ENCODE peak calls at places on chromosomes 1 and 21, in eight cellular contexts. One of them, this sample, is unnamed.

GRCh38 chr1:207754942-207755689 is 3.3 kb downstream of the CD46 start:
- DNase-seq in tibial artery: no peak
- DNase-seq in mucosa of descending colon: no peak
- DNase-seq in Peyer's patch: no peak
- DNase-seq in lower leg skin: no peak
- DNase-seq in foreskin fibroblast: no peak
- DNase-seq in OCI-LY7: no peak
- DNase-seq in thyroid gland: peak
- DNase-seq in this sample: no peak

GRCh38 chr1:204503122-204503912 is 8.7 kb upstream of the PIK3C2B start:
- DNase-seq in tibial artery: no peak
- DNase-seq in OCI-LY7: peak
- DNase-seq in foreskin fibroblast: peak
- DNase-seq in lower leg skin: no peak
- DNase-seq in thyroid gland: no peak
- DNase-seq in mucosa of descending colon: no peak
- DNase-seq in Peyer's patch: no peak
- DNase-seq in this sample: no peak

GRCh38 chr1:167488786-167489185 is 29.5 kb downstream of the CD247 start:
- DNase-seq in tibial artery: no peak
- DNase-seq in lower leg skin: peak
- DNase-seq in OCI-LY7: no peak
- DNase-seq in foreskin fibroblast: no peak
- DNase-seq in Peyer's patch: no peak
- DNase-seq in thyroid gland: peak
- DNase-seq in mucosa of descending colon: no peak
- DNase-seq in this sample: no peak

GRCh38 chr1:173248247-173248940 is 41.3 kb upstream of the TNFSF4 start:
- DNase-seq in OCI-LY7: no peak
- DNase-seq in foreskin fibroblast: no peak
- DNase-seq in mucosa of descending colon: no peak
- DNase-seq in tibial artery: no peak
- DNase-seq in thyroid gland: no peak
- DNase-seq in lower leg skin: no peak
- DNase-seq in Peyer's patch: no peak
- DNase-seq in this sample: no peak

GRCh38 chr1:151472852-151473731 is 13.8 kb upstream of the POGZ start:
- DNase-seq in Peyer's patch: peak
- DNase-seq in tibial artery: peak
- DNase-seq in foreskin fibroblast: peak
- DNase-seq in thyroid gland: peak
- DNase-seq in mucosa of descending colon: peak
- DNase-seq in lower leg skin: peak
- DNase-seq in OCI-LY7: no peak
- DNase-seq in this sample: peak

GRCh38 chr1:152348447-152348846 is 11.4 kb downstream of the FLG2 start:
- DNase-seq in foreskin fibroblast: no peak
- DNase-seq in Peyer's patch: no peak
- DNase-seq in mucosa of descending colon: no peak
- DNase-seq in thyroid gland: no peak
- DNase-seq in tibial artery: no peak
- DNase-seq in OCI-LY7: peak
- DNase-seq in lower leg skin: no peak
- DNase-seq in this sample: no peak

GRCh38 chr1:63920154-63921117 is 146.6 kb downstream of the ROR1 start:
- DNase-seq in thyroid gland: no peak
- DNase-seq in Peyer's patch: no peak
- DNase-seq in mucosa of descending colon: no peak
- DNase-seq in lower leg skin: no peak
- DNase-seq in OCI-LY7: no peak
- DNase-seq in foreskin fibroblast: peak
- DNase-seq in tibial artery: no peak
- DNase-seq in this sample: no peak

GRCh38 chr1:243713470-243714186 is 136.4 kb downstream of the AKT3 start:
- DNase-seq in mucosa of descending colon: no peak
- DNase-seq in OCI-LY7: no peak
- DNase-seq in Peyer's patch: no peak
- DNase-seq in foreskin fibroblast: peak
- DNase-seq in lower leg skin: no peak
- DNase-seq in thyroid gland: no peak
- DNase-seq in tibial artery: no peak
- DNase-seq in this sample: peak

GRCh38 chr1:221510793-221511503 is 230.9 kb downstream of the DUSP10 start:
- DNase-seq in lower leg skin: no peak
- DNase-seq in OCI-LY7: no peak
- DNase-seq in foreskin fibroblast: no peak
- DNase-seq in mucosa of descending colon: no peak
- DNase-seq in tibial artery: no peak
- DNase-seq in thyroid gland: no peak
- DNase-seq in Peyer's patch: no peak
- DNase-seq in this sample: no peak

GRCh38 chr1:37458551-37458950 is 15.8 kb upstream of the ZC3H12A start:
- DNase-seq in lower leg skin: no peak
- DNase-seq in mucosa of descending colon: no peak
- DNase-seq in foreskin fibroblast: no peak
- DNase-seq in Peyer's patch: no peak
- DNase-seq in OCI-LY7: peak
- DNase-seq in thyroid gland: no peak
- DNase-seq in tibial artery: no peak
- DNase-seq in this sample: no peak

GRCh38 chr1:227544067-227544655 is 19.2 kb upstream of the ZNF678 start:
- DNase-seq in Peyer's patch: no peak
- DNase-seq in tibial artery: no peak
- DNase-seq in OCI-LY7: no peak
- DNase-seq in lower leg skin: no peak
- DNase-seq in mucosa of descending colon: peak
- DNase-seq in thyroid gland: no peak
- DNase-seq in foreskin fibroblast: no peak
- DNase-seq in this sample: no peak

GRCh38 chr1:33410091-33410701 is 20.7 kb downstream of the PHC2 start:
- DNase-seq in mucosa of descending colon: no peak
- DNase-seq in Peyer's patch: no peak
- DNase-seq in thyroid gland: no peak
- DNase-seq in foreskin fibroblast: peak
- DNase-seq in tibial artery: peak
- DNase-seq in lower leg skin: no peak
- DNase-seq in OCI-LY7: no peak
- DNase-seq in this sample: no peak

GRCh38 chr1:33045246-33045645 is 8.6 kb upstream of the AK2 start:
- DNase-seq in Peyer's patch: peak
- DNase-seq in OCI-LY7: no peak
- DNase-seq in mucosa of descending colon: peak
- DNase-seq in lower leg skin: no peak
- DNase-seq in foreskin fibroblast: no peak
- DNase-seq in thyroid gland: no peak
- DNase-seq in tibial artery: no peak
- DNase-seq in this sample: no peak

GRCh38 chr1:78586572-78586971 is 33.7 kb upstream of the IFI44L start:
- DNase-seq in foreskin fibroblast: peak
- DNase-seq in mucosa of descending colon: no peak
- DNase-seq in OCI-LY7: no peak
- DNase-seq in lower leg skin: no peak
- DNase-seq in tibial artery: no peak
- DNase-seq in thyroid gland: no peak
- DNase-seq in Peyer's patch: no peak
- DNase-seq in this sample: no peak

GRCh38 chr21:31374430-31374829 is 30.4 kb upstream of the TIAM1 start:
- DNase-seq in thyroid gland: no peak
- DNase-seq in mucosa of descending colon: no peak
- DNase-seq in tibial artery: no peak
- DNase-seq in OCI-LY7: no peak
- DNase-seq in lower leg skin: no peak
- DNase-seq in Peyer's patch: no peak
- DNase-seq in foreskin fibroblast: no peak
- DNase-seq in this sample: no peak

GRCh38 chr1:10864776-10865175 is 68.3 kb upstream of the CASZ1 start:
- DNase-seq in OCI-LY7: no peak
- DNase-seq in tibial artery: no peak
- DNase-seq in Peyer's patch: no peak
- DNase-seq in thyroid gland: no peak
- DNase-seq in lower leg skin: no peak
- DNase-seq in mucosa of descending colon: peak
- DNase-seq in foreskin fibroblast: no peak
- DNase-seq in this sample: no peak

GRCh38 chr1:248837045-248837793 is 805 bp upstream of the ZNF672 start:
- DNase-seq in thyroid gland: no peak
- DNase-seq in tibial artery: no peak
- DNase-seq in foreskin fibroblast: no peak
- DNase-seq in lower leg skin: peak
- DNase-seq in mucosa of descending colon: no peak
- DNase-seq in OCI-LY7: no peak
- DNase-seq in Peyer's patch: no peak
- DNase-seq in this sample: no peak

DNA sequence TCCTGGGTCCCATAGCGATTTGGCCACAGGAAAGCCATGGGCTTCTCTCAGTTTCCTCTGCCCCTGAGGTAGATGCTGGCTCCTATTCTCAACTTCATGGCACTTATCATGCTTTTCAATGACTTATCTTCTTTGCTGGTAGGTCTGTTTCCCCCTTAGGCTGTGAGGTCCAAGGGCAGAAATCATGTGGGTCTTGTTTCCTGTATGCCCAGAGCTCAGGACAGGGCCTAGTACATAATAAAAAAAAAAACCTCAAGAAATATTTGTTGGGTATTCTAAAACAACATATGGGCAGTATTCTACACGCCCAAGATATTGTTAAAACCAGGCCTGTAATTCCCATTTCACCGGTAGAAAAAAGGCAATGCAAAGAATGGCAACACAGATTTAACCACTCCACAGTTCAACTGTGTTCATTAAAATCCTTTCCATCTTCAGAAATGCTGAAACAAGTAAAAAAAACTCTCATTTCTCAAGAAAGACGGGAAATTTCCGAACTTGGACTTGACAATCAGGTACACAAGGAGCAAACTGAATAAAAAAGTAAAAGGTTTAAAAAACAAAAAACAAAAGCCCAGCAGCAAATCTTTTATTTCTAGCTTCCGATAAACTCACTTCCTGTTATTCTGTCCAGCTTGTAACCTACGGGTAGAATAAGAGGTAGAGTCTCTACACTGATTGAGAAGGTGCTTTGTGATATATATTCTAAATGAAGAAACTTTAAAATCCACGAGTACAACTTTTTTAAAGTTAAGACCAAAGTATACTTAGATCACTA is 6.3 kb upstream of the TDRD10 start:
- DNase-seq in mucosa of descending colon: no peak
- DNase-seq in thyroid gland: no peak
- DNase-seq in OCI-LY7: peak
- DNase-seq in lower leg skin: peak
- DNase-seq in Peyer's patch: no peak
- DNase-seq in foreskin fibroblast: no peak
- DNase-seq in tibial artery: no peak
- DNase-seq in this sample: no peak
- H3K4me3 ChIP-seq in mucosa of descending colon: no peak
- H3K4me3 ChIP-seq in thyroid gland: no peak
- H3K4me3 ChIP-seq in OCI-LY7: no peak
- H3K4me3 ChIP-seq in lower leg skin: no peak
- H3K4me3 ChIP-seq in Peyer's patch: no peak
- H3K4me3 ChIP-seq in foreskin fibroblast: no peak
- H3K4me3 ChIP-seq in tibial artery: no peak
- H3K4me3 ChIP-seq in this sample: no peak

GRCh38 chr1:150187560-150187931 is 37.8 kb downstream of the PLEKHO1 start:
- DNase-seq in lower leg skin: no peak
- DNase-seq in thyroid gland: no peak
- DNase-seq in Peyer's patch: no peak
- DNase-seq in tibial artery: no peak
- DNase-seq in foreskin fibroblast: no peak
- DNase-seq in mucosa of descending colon: no peak
- DNase-seq in OCI-LY7: no peak
- DNase-seq in this sample: no peak
- TF ChIP-seq CTCF in lower leg skin: no peak
- TF ChIP-seq CTCF in thyroid gland: no peak
- TF ChIP-seq CTCF in Peyer's patch: no peak
- TF ChIP-seq CTCF in tibial artery: no peak
- TF ChIP-seq CTCF in foreskin fibroblast: no peak
- TF ChIP-seq CTCF in mucosa of descending colon: no peak
- TF ChIP-seq CTCF in OCI-LY7: peak
- TF ChIP-seq CTCF in this sample: no peak

GRCh38 chr1:24695202-24695974 is 49.9 kb upstream of the CLIC4 start:
- DNase-seq in mucosa of descending colon: peak
- DNase-seq in Peyer's patch: no peak
- DNase-seq in lower leg skin: no peak
- DNase-seq in foreskin fibroblast: peak
- DNase-seq in OCI-LY7: peak
- DNase-seq in tibial artery: peak
- DNase-seq in thyroid gland: no peak
- DNase-seq in this sample: no peak
- H3K4me3 ChIP-seq in mucosa of descending colon: no peak
- H3K4me3 ChIP-seq in Peyer's patch: no peak
- H3K4me3 ChIP-seq in lower leg skin: no peak
- H3K4me3 ChIP-seq in foreskin fibroblast: no peak
- H3K4me3 ChIP-seq in OCI-LY7: no peak
- H3K4me3 ChIP-seq in tibial artery: no peak
- H3K4me3 ChIP-seq in thyroid gland: no peak
- H3K4me3 ChIP-seq in this sample: no peak

GRCh38 chr1:94552071-94552586 is 10.6 kb upstream of the F3 start:
- DNase-seq in OCI-LY7: no peak
- DNase-seq in tibial artery: no peak
- DNase-seq in mucosa of descending colon: no peak
- DNase-seq in Peyer's patch: no peak
- DNase-seq in lower leg skin: no peak
- DNase-seq in thyroid gland: peak
- DNase-seq in foreskin fibroblast: no peak
- DNase-seq in this sample: no peak

GRCh38 chr1:94549706-94550105 is 8.1 kb upstream of the F3 start:
- DNase-seq in mucosa of descending colon: no peak
- DNase-seq in lower leg skin: no peak
- DNase-seq in OCI-LY7: no peak
- DNase-seq in tibial artery: no peak
- DNase-seq in foreskin fibroblast: no peak
- DNase-seq in thyroid gland: no peak
- DNase-seq in Peyer's patch: no peak
- DNase-seq in this sample: no peak

GRCh38 chr1:94551449-94551848 is 9.9 kb upstream of the F3 start:
- DNase-seq in tibial artery: no peak
- DNase-seq in OCI-LY7: no peak
- DNase-seq in mucosa of descending colon: no peak
- DNase-seq in foreskin fibroblast: no peak
- DNase-seq in Peyer's patch: no peak
- DNase-seq in lower leg skin: no peak
- DNase-seq in thyroid gland: no peak
- DNase-seq in this sample: no peak

GRCh38 chr1:94550800-94551241 is 9.3 kb upstream of the F3 start:
- DNase-seq in thyroid gland: peak
- DNase-seq in tibial artery: no peak
- DNase-seq in Peyer's patch: no peak
- DNase-seq in OCI-LY7: no peak
- DNase-seq in mucosa of descending colon: no peak
- DNase-seq in lower leg skin: no peak
- DNase-seq in foreskin fibroblast: no peak
- DNase-seq in this sample: no peak

DNA sequence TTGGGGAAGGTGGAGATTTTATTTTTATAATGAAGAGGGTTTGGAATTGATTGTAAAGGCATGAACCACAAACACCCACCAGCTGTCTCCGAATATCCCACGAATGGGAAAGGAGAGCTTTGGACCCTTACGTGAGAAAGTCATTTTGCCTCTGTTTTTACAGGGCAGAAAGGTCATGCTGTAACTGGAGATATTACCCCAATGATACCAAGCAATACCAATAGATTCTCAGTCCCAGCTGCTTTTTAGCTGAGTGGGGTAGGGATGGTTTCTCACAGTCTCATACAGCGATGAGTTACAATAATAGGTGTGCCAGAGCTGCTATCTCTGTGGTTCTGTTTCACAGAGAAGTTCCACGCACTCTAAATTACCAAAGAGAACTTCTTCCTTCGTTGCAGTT is 8.8 kb upstream of the F3 start:
- DNase-seq in OCI-LY7: no peak
- DNase-seq in lower leg skin: no peak
- DNase-seq in Peyer's patch: no peak
- DNase-seq in tibial artery: no peak
- DNase-seq in thyroid gland: no peak
- DNase-seq in mucosa of descending colon: no peak
- DNase-seq in foreskin fibroblast: no peak
- DNase-seq in this sample: no peak
- TF ChIP-seq CTCF in OCI-LY7: no peak
- TF ChIP-seq CTCF in lower leg skin: no peak
- TF ChIP-seq CTCF in Peyer's patch: no peak
- TF ChIP-seq CTCF in tibial artery: no peak
- TF ChIP-seq CTCF in thyroid gland: no peak
- TF ChIP-seq CTCF in mucosa of descending colon: no peak
- TF ChIP-seq CTCF in foreskin fibroblast: no peak
- TF ChIP-seq CTCF in this sample: no peak